ENCODE peak calls at places on chromosome 21, in eight cellular contexts. One of them, this sample, is unnamed.

GRCh38 chr21:40433575-40433974 is 413.4 kb downstream of the DSCAM start:
- DNase-seq in ovary: no peak
- DNase-seq in breast epithelium: no peak
- DNase-seq in GM12892: no peak
- DNase-seq in sigmoid colon: no peak
- DNase-seq in tibial nerve: no peak
- DNase-seq in IMR-90: no peak
- DNase-seq in heart left ventricle: no peak
- DNase-seq in this sample: no peak

GRCh38 chr21:15604424-15604823 is 125.4 kb upstream of the USP25 start:
- DNase-seq in tibial nerve: no peak
- DNase-seq in heart left ventricle: no peak
- DNase-seq in GM12892: no peak
- DNase-seq in ovary: no peak
- DNase-seq in IMR-90: peak; percentile 32
- DNase-seq in breast epithelium: no peak
- DNase-seq in sigmoid colon: no peak
- DNase-seq in this sample: no peak

GRCh38 chr21:30480145-30480544 is at the start of gene KRTAP19-1:
- DNase-seq in IMR-90: no peak
- DNase-seq in tibial nerve: no peak
- DNase-seq in GM12892: no peak
- DNase-seq in ovary: no peak
- DNase-seq in breast epithelium: no peak
- DNase-seq in heart left ventricle: no peak
- DNase-seq in sigmoid colon: no peak
- DNase-seq in this sample: no peak

GRCh38 chr21:25639922-25640670 is 1.0 kb downstream of the JAM2 start:
- DNase-seq in tibial nerve: peak; percentile 25
- DNase-seq in GM12892: peak; percentile 23
- DNase-seq in sigmoid colon: peak; percentile 73
- DNase-seq in IMR-90: no peak
- DNase-seq in heart left ventricle: peak; percentile 30
- DNase-seq in breast epithelium: no peak
- DNase-seq in ovary: peak; percentile 51
- DNase-seq in this sample: peak; percentile 29

GRCh38 chr21:15686506-15686905 is 43.3 kb upstream of the USP25 start:
- DNase-seq in ovary: no peak
- DNase-seq in breast epithelium: no peak
- DNase-seq in tibial nerve: no peak
- DNase-seq in heart left ventricle: no peak
- DNase-seq in IMR-90: no peak
- DNase-seq in sigmoid colon: no peak
- DNase-seq in GM12892: no peak
- DNase-seq in this sample: no peak

GRCh38 chr21:38769253-38769780 is 36.4 kb upstream of the ETS2 start:
- DNase-seq in GM12892: no peak
- DNase-seq in ovary: no peak
- DNase-seq in heart left ventricle: no peak
- DNase-seq in IMR-90: peak; percentile 94
- DNase-seq in tibial nerve: no peak
- DNase-seq in breast epithelium: no peak
- DNase-seq in sigmoid colon: no peak
- DNase-seq in this sample: no peak

GRCh38 chr21:15141236-15141970 is 76.6 kb upstream of the NRIP1 start:
- DNase-seq in GM12892: no peak
- DNase-seq in tibial nerve: no peak
- DNase-seq in heart left ventricle: no peak
- DNase-seq in breast epithelium: no peak
- DNase-seq in sigmoid colon: no peak
- DNase-seq in ovary: no peak
- DNase-seq in IMR-90: no peak
- DNase-seq in this sample: no peak

GRCh38 chr21:28699186-28699585 is 293.5 kb downstream of the LTN1 start:
- DNase-seq in GM12892: no peak
- DNase-seq in IMR-90: no peak
- DNase-seq in heart left ventricle: no peak
- DNase-seq in breast epithelium: no peak
- DNase-seq in ovary: no peak
- DNase-seq in sigmoid colon: no peak
- DNase-seq in tibial nerve: no peak
- DNase-seq in this sample: no peak

GRCh38 chr21:34072145-34073031 is 990 bp upstream of the MRPS6 start:
- DNase-seq in ovary: peak; percentile 58
- DNase-seq in GM12892: no peak
- DNase-seq in IMR-90: no peak
- DNase-seq in tibial nerve: peak; percentile 25
- DNase-seq in breast epithelium: peak; percentile 33
- DNase-seq in heart left ventricle: no peak
- DNase-seq in sigmoid colon: peak; percentile 79
- DNase-seq in this sample: peak; percentile 88

GRCh38 chr21:22827422-22827821 is 1829.2 kb downstream of the NCAM2 start:
- DNase-seq in GM12892: no peak
- DNase-seq in ovary: no peak
- DNase-seq in IMR-90: no peak
- DNase-seq in sigmoid colon: no peak
- DNase-seq in tibial nerve: no peak
- DNase-seq in heart left ventricle: no peak
- DNase-seq in breast epithelium: no peak
- DNase-seq in this sample: no peak

GRCh38 chr21:39952265-39952664 is 85.0 kb downstream of the PCP4 start:
- DNase-seq in breast epithelium: no peak
- DNase-seq in sigmoid colon: no peak
- DNase-seq in tibial nerve: no peak
- DNase-seq in heart left ventricle: no peak
- DNase-seq in IMR-90: no peak
- DNase-seq in ovary: no peak
- DNase-seq in GM12892: no peak
- DNase-seq in this sample: no peak

DNA sequence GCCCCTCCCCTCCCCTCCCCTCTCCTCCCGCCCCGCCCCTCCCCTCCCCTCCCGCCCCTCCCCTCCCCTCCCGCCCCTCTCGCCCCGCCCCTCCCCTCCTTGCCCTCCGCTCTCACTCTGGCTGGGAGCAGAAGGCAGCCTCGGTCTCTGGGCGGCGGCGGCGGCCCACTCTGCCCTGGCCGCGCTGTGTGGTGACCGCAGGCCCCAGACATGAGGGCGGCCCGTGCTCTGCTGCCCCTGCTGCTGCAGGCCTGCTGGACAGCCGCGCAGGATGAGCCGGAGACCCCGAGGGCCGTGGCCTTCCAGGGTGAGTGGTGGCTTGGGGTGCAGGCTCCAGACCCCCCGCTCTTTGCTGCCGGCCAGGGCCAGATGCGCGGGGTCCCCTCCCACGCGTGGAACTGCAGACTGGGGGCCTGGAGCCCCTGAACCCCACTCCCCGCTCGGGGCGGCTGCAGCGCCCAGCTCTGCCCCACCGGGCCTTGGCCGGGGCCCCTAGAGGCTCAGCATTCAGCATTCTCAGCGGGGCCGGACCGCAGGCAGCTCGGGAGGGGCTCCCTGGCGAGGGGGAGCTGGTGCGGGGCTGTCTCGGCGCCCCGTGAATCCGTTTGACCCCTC is at the start of gene COL6A1:
- DNase-seq in IMR-90: peak; percentile 66
- DNase-seq in ovary: peak; percentile 78
- DNase-seq in sigmoid colon: peak; percentile 91
- DNase-seq in heart left ventricle: peak; percentile 82
- DNase-seq in breast epithelium: peak; percentile 47
- DNase-seq in tibial nerve: peak; percentile 64
- DNase-seq in GM12892: peak; percentile 22
- DNase-seq in this sample: peak; percentile 75
- TF ChIP-seq POLR2A in IMR-90: peak; percentile 95
- TF ChIP-seq POLR2A in ovary: peak; percentile 66
- TF ChIP-seq POLR2A in sigmoid colon: peak; percentile 73
- TF ChIP-seq POLR2A in heart left ventricle: no peak
- TF ChIP-seq POLR2A in breast epithelium: peak; percentile 25
- TF ChIP-seq POLR2A in tibial nerve: no peak
- TF ChIP-seq POLR2A in GM12892: no peak
- TF ChIP-seq POLR2A in this sample: peak; percentile 66

GRCh38 chr21:45362748-45363145 is 42.2 kb upstream of the COL18A1 start:
- DNase-seq in GM12892: no peak
- DNase-seq in sigmoid colon: no peak
- DNase-seq in tibial nerve: no peak
- DNase-seq in breast epithelium: no peak
- DNase-seq in ovary: no peak
- DNase-seq in heart left ventricle: no peak
- DNase-seq in IMR-90: no peak
- DNase-seq in this sample: no peak

GRCh38 chr21:45364464-45365185 is 40.3 kb upstream of the COL18A1 start:
- DNase-seq in GM12892: no peak
- DNase-seq in ovary: no peak
- DNase-seq in tibial nerve: peak; percentile 47
- DNase-seq in sigmoid colon: peak; percentile 89
- DNase-seq in breast epithelium: peak; percentile 47
- DNase-seq in heart left ventricle: peak; percentile 71
- DNase-seq in IMR-90: peak; percentile 89
- DNase-seq in this sample: no peak

GRCh38 chr21:45365608-45366241 is 39.2 kb upstream of the COL18A1 start:
- DNase-seq in ovary: no peak
- DNase-seq in sigmoid colon: no peak
- DNase-seq in GM12892: no peak
- DNase-seq in tibial nerve: no peak
- DNase-seq in breast epithelium: no peak
- DNase-seq in IMR-90: peak; percentile 68
- DNase-seq in heart left ventricle: no peak
- DNase-seq in this sample: no peak

GRCh38 chr21:45365186-45365607 is 39.8 kb upstream of the COL18A1 start:
- DNase-seq in sigmoid colon: no peak
- DNase-seq in tibial nerve: no peak
- DNase-seq in GM12892: no peak
- DNase-seq in breast epithelium: no peak
- DNase-seq in ovary: no peak
- DNase-seq in heart left ventricle: no peak
- DNase-seq in IMR-90: no peak
- DNase-seq in this sample: no peak

DNA sequence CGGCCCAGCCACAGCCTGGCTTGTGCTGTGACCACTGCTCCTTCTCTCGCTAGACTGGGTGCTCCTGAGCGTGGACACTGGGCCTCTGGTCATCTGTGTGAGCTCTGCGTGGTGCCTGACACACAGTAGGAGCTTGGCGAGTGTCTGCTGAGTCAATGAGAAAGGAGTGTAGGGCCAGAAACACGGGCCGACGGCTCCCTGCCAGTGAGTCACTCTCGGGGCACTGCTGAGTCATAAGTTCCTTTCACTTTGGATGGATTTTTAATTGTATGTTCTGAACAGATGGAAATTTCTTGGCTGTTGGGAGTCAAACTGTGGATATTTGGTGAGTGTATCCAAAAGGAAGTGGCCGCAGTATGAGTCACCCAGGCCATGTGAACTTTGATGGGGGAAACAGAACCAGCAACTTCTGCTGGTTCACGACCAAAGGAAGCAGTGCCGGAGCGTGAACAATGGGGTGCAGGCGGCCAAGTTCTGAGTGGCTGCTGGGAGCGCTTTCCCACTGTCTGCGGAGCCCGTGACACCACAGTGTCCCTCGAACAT is 41.0 kb upstream of the COL18A1 start:
- DNase-seq in IMR-90: peak; percentile 99
- DNase-seq in breast epithelium: peak; percentile 86
- DNase-seq in GM12892: peak; percentile 62
- DNase-seq in tibial nerve: peak; percentile 86
- DNase-seq in sigmoid colon: peak; percentile 95
- DNase-seq in ovary: peak; percentile 87
- DNase-seq in heart left ventricle: peak; percentile 93
- DNase-seq in this sample: peak; percentile 88
- TF ChIP-seq POLR2A in IMR-90: peak; percentile 85
- TF ChIP-seq POLR2A in breast epithelium: no peak
- TF ChIP-seq POLR2A in GM12892: no peak
- TF ChIP-seq POLR2A in tibial nerve: no peak
- TF ChIP-seq POLR2A in sigmoid colon: no peak
- TF ChIP-seq POLR2A in ovary: peak; percentile 21
- TF ChIP-seq POLR2A in heart left ventricle: no peak
- TF ChIP-seq POLR2A in this sample: no peak

DNA sequence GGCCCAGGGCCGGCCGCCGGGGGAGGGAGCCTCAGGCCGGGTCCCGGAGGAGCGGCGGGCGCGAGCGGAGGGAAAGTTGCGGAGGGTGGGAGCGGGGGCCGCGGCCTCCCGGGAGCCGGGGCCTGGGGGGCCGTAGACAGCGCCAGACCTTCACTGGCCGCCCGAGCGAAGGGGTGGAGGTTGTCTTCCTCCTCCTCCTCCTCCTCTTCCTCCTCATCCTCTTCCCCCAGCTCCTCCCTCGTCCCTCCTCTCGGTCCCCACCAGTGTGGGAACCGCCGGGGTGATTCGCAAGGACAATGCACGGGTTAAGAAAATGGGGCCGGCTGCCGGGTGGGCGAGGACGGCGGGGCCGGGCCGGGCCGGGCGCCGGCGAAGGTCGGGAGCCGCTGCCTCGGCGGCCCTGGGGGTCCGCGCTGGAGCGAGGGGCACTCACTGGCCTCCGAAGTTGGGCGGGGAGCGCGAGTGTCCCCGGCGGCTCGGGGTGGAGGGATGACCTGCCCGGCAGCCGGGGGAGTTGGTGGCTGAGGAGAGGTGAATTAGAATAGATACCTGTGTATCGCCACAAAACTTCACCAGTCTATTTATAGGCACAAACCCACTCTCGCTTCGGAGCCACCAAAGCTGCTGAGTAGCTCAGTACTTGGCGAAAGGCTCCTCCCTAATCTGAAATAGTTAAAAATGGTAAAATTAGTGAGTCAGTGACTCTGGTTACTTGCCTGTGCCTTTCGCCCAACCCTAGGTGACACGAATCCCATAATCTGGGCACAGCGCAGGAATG is 1.4 kb downstream of the DYRK1A start:
- DNase-seq in ovary: peak; percentile 33
- DNase-seq in heart left ventricle: peak; percentile 75
- DNase-seq in tibial nerve: peak; percentile 25
- DNase-seq in breast epithelium: no peak
- DNase-seq in IMR-90: peak; percentile 35
- DNase-seq in sigmoid colon: peak; percentile 73
- DNase-seq in GM12892: no peak
- DNase-seq in this sample: peak; percentile 61
- TF ChIP-seq POLR2A in ovary: no peak
- TF ChIP-seq POLR2A in heart left ventricle: no peak
- TF ChIP-seq POLR2A in tibial nerve: no peak
- TF ChIP-seq POLR2A in breast epithelium: no peak
- TF ChIP-seq POLR2A in IMR-90: peak; percentile 57
- TF ChIP-seq POLR2A in sigmoid colon: no peak
- TF ChIP-seq POLR2A in GM12892: peak; percentile 26
- TF ChIP-seq POLR2A in this sample: no peak

DNA sequence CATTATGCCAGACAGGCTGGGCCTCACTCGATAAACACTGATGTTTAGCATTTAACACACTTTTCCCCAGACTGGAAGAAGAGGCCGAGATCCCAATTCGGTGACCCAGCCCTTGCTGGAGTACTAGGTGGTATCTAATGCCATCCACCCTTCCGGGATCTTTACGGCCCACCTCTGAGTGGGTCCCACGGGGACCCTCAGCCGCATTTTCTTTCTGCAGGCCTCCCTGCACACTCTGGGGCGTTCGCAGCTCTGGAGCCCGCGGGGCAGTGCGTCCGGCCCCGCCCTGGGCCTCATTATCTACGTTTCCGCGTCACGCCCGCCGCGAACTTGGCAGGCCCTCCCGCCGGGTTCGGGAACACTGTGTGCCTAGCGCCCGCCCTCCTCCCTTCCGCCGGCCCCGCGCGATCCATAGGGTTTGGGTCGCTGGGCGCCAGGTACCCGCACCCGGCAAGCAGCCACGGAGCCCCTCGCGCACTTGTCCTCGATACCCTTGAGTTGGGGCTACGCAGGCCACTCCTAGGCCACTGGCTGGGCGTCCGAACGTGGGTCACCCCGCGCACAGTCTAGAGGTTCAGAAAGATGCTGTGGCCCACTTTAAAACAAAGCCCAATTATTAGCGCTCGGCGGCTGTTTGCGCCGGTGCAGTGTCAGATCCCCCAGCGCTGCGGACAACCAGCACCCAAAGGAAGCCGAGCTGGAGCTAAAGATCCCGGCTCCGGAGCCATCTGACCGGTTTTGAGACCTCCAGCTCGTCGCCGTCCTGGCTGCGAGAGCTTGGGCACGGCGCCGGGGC is 942 bp upstream of the EVA1C start:
- DNase-seq in IMR-90: peak; percentile 38
- DNase-seq in heart left ventricle: peak; percentile 91
- DNase-seq in ovary: peak; percentile 94
- DNase-seq in breast epithelium: peak; percentile 85
- DNase-seq in GM12892: no peak
- DNase-seq in tibial nerve: peak; percentile 90
- DNase-seq in sigmoid colon: peak; percentile 97
- DNase-seq in this sample: peak; percentile 95
- TF ChIP-seq POLR2A in IMR-90: peak; percentile 16
- TF ChIP-seq POLR2A in heart left ventricle: no peak
- TF ChIP-seq POLR2A in ovary: peak; percentile 94
- TF ChIP-seq POLR2A in breast epithelium: peak; percentile 58
- TF ChIP-seq POLR2A in GM12892: no peak
- TF ChIP-seq POLR2A in tibial nerve: peak; percentile 87
- TF ChIP-seq POLR2A in sigmoid colon: peak; percentile 78
- TF ChIP-seq POLR2A in this sample: peak; percentile 69

This sample was measured in adrenal gland.